ENCODE peak calls at places on chromosomes 1 and 21, in six cellular contexts. S is IMR-90, A is stomach, Y is right atrium auricular region, B is fibroblast of mammary gland, N is fibroblast of pulmonary artery. I is an unnamed sample.

GRCh38 chr21:17560377-17560776 is 47.5 kb downstream of the CXADR start:
- DNase-seq in A (no peak), N (no peak), Y (no peak), S (peak), B (no peak), I (no peak)

GRCh38 chr21:41923641-41924342 is 30.0 kb downstream of the C2CD2 start:
- DNase-seq in S (peak), N (peak), Y (no peak), B (peak), A (no peak), I (peak)

GRCh38 chr1:229029644-229030235 is 241.2 kb upstream of the RAB4A start:
- DNase-seq in B (peak), A (no peak), Y (no peak), N (no peak), S (no peak), I (no peak)

GRCh38 chr1:27166351-27166802 is 11.5 kb upstream of the SLC9A1 start:
- DNase-seq in A (no peak), B (no peak), S (peak), N (no peak), Y (no peak), I (peak)

GRCh38 chr1:3250624-3251023 is 181.6 kb downstream of the PRDM16 start:
- DNase-seq in N (no peak), A (no peak), S (no peak), Y (no peak), B (no peak), I (no peak)

GRCh38 chr21:32382108-32382601 is 10.7 kb downstream of the URB1 start:
- DNase-seq in N (peak), A (no peak), B (peak), Y (no peak), S (peak), I (peak)

GRCh38 chr1:156488566-156489165 is 11.9 kb downstream of the MEF2D start:
- DNase-seq in S (no peak), Y (no peak), B (no peak), N (no peak), A (no peak), I (no peak)

GRCh38 chr1:19006000-19006399 is 49.5 kb upstream of the IFFO2 start:
- DNase-seq in Y (no peak), N (no peak), A (no peak), B (no peak), S (no peak), I (no peak)

GRCh38 chr1:16073490-16074104 is at the start of gene FAM131C:
- DNase-seq in N (no peak), S (no peak), A (peak), Y (no peak), B (no peak), I (no peak)

GRCh38 chr1:2045468-2046224 is 4.6 kb upstream of the PRKCZ start:
- DNase-seq in A (no peak), S (peak), B (peak), Y (no peak), N (peak), I (peak)

GRCh38 chr1:160722726-160723125 is 11.1 kb upstream of the CD48 start:
- DNase-seq in A (no peak), N (no peak), S (no peak), B (no peak), Y (no peak), I (no peak)

GRCh38 chr1:157193219-157193618 is 55.0 kb upstream of the ETV3 start:
- DNase-seq in B (no peak), A (no peak), N (no peak), S (no peak), Y (no peak), I (no peak)

GRCh38 chr1:187947359-187947758 is 1118.6 kb downstream of the PLA2G4A start:
- DNase-seq in N (no peak), Y (no peak), S (no peak), A (no peak), B (no peak), I (no peak)

GRCh38 chr1:41568204-41568603 is 83.7 kb upstream of the EDN2 start:
- DNase-seq in B (no peak), N (no peak), A (no peak), S (no peak), Y (no peak), I (no peak)

GRCh38 chr1:55612988-55613387 is 397.8 kb upstream of the USP24 start:
- DNase-seq in N (no peak), S (no peak), A (no peak), B (no peak), Y (no peak), I (no peak)

GRCh38 chr1:247409869-247410544 is 6.0 kb upstream of the NLRP3 start:
- DNase-seq in B (no peak), S (no peak), A (no peak), N (no peak), Y (no peak), I (no peak)

GRCh38 chr1:24294228-24294672 is 24.9 kb upstream of the GRHL3 start:
- DNase-seq in A (no peak), Y (peak), S (peak), B (peak), N (peak), I (peak)

GRCh38 chr1:12130466-12131130 is 36.2 kb upstream of the TNFRSF1B start:
- DNase-seq in Y (no peak), B (no peak), S (no peak), N (no peak), A (no peak), I (no peak)

GRCh38 chr1:79264285-79264684 is 257.8 kb upstream of the ADGRL4 start:
- DNase-seq in Y (no peak), B (no peak), A (no peak), N (no peak), S (no peak), I (no peak)

GRCh38 chr1:25661043-25661807 is 44.6 kb downstream of the MAN1C1 start:
- DNase-seq in N (peak), A (peak), B (no peak), Y (no peak), S (peak), I (peak)

GRCh38 chr1:35298464-35298863 is 30.0 kb downstream of the ZMYM4 start:
- DNase-seq in B (peak), Y (no peak), S (peak), N (peak), A (peak), I (peak)

GRCh38 chr1:39105841-39106765 is 80.0 kb downstream of the NDUFS5 start:
- DNase-seq in B (peak), N (peak), S (no peak), Y (no peak), A (peak), I (peak)

GRCh38 chr21:35475006-35475405 is 425.9 kb upstream of the RUNX1 start:
- DNase-seq in N (peak), S (peak), Y (no peak), B (peak), A (no peak), I (peak)

GRCh38 chr1:91851130-91852010 is 34.6 kb downstream of the TGFBR3 start:
- DNase-seq in B (peak), N (peak), Y (peak), S (peak), A (peak), I (peak)

GRCh38 chr1:210376836-210377377 is 48.2 kb downstream of the HHAT start:
- DNase-seq in B (peak), N (no peak), Y (no peak), S (peak), A (no peak), I (no peak)

GRCh38 chr21:45552696-45553391 is 10.6 kb upstream of the SLC19A1 start:
- DNase-seq in S (no peak), A (no peak), Y (no peak), B (no peak), N (no peak), I (no peak)

GRCh38 chr1:35691080-35691479 is 27.6 kb downstream of the C1orf216 start:
- DNase-seq in Y (no peak), N (no peak), B (no peak), A (no peak), S (no peak), I (no peak)

GRCh38 chr1:40665335-40666171 is at the start of gene RIMS3:
- DNase-seq in A (peak), Y (peak), B (peak), S (peak), N (peak), I (peak)

DNA sequence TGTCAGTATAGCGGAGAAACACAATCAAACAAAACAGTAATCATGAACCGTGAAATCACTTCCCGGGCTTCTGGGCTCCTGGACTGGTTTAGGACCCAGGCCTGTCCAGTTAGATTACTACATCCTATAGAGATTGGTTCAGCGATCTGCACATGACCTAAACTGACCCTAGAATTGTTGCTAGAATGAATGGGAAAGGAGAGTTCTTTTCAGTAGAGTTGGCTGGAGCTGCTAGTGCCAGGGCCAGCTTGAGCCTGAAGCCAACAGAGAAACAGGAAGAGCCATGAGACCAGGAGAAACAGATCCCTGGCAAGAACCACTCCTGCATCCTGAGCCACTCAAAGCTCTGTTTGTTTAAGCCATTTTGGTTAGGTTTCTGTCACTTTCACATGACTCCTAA is 474.3 kb upstream of the C1orf87 start:
- DNase-seq in N (no peak), B (no peak), Y (no peak), S (no peak), A (peak), I (peak)
- H3K4me3 ChIP-seq in N (no peak), B (no peak), Y (no peak), S (no peak), A (no peak), I (no peak)

DNA sequence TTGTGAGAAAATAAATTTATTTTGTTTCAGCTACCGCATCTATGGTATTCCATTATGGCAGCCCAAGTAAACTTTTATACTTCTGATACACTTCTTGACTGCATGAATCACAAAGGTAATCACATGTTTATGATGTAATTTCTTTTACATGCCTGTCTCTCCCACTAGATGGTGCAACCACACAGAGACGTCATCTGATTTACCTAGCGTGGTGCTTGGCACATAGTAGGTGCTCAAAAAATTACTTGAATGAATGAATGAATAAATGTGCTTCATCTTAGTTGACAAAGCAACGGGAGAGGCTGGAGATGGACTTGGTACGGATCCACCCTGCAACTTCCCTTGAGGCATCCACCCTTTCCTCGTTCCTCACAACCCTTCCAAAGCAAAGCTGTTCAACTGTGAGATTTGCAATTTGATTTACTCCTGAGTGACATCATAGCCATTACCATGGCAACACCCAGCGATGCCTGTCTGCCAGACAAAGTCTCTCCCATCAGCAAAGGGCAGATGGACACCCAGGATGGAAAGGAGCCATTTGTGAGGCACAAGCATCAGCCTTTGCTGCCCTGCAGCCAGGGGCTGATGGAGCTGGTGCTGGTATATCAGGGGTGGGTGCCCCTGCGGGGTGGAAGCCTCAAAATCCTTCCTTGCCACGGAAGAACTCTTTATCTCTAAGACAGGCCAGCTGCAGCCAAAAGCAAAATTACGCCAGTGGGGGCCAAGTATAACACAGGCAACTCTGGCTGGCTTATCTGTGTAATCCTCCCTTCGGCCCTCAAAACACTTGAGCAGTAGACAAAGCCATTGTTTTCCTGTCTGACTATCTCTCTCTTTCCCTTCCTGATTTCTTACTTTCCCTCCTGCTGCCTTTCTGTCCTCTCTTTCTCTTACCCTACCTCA is 18.9 kb upstream of the VWA5B1 start:
- DNase-seq in S (no peak), A (no peak), Y (no peak), B (peak), N (peak), I (peak)
- TF ChIP-seq CTCF in S (no peak), A (no peak), Y (peak), B (no peak), N (no peak), I (no peak)

GRCh38 chr1:31787786-31788137 is 23.6 kb upstream of the ADGRB2 start:
- DNase-seq in A (no peak), N (no peak), Y (no peak), S (no peak), B (no peak), I (no peak)
- H3K4me3 ChIP-seq in A (peak), N (peak), Y (no peak), S (no peak), B (peak), I (no peak)

GRCh38 chr21:40841524-40842196 is 5.3 kb downstream of the DSCAM start:
- DNase-seq in Y (no peak), S (no peak), A (peak), N (no peak), B (no peak), I (no peak)
- TF ChIP-seq CTCF in Y (peak), S (peak), A (peak), N (no peak), B (no peak), I (no peak)

DNA sequence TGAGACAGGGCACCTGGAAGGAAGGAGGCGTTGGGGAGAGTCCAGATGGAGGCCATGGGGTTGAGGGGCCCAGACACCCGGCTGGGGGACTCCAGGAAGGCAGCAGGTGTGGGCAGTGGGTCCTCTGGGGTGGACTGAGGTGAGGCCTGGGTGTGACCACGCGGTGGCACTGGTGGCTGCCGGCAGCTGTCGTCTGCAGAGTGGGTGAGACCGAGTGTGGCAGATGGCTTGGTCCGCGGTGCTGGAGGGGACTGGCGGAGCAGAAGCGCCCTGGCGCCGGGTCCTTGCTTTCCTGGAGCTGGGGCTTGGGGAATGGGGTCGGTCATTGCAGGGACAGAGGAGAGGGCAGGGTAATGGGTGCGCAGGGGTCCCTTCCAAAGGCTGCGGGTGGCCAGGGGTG is 12.5 kb downstream of the AGRN start:
- DNase-seq in A (peak), B (no peak), N (no peak), S (no peak), Y (no peak), I (no peak)
- H3K4me3 ChIP-seq in A (peak), B (no peak), N (no peak), S (no peak), Y (peak), I (no peak)

GRCh38 chr1:32107742-32108661 is at the start of gene KPNA6:
- DNase-seq in A (peak), B (peak), Y (peak), N (peak), S (peak), I (peak)
- TF ChIP-seq CTCF in A (no peak), B (no peak), Y (no peak), N (no peak), S (no peak), I (no peak)

GRCh38 chr1:226984521-226985238 is 44.6 kb downstream of the COQ8A start:
- DNase-seq in N (no peak), A (no peak), B (no peak), S (no peak), Y (no peak), I (no peak)

GRCh38 chr1:226982451-226983177 is 42.5 kb downstream of the COQ8A start:
- DNase-seq in B (no peak), Y (no peak), S (no peak), N (no peak), A (no peak), I (no peak)

GRCh38 chr1:226985239-226985838 is 45.2 kb downstream of the COQ8A start:
- DNase-seq in B (no peak), Y (no peak), S (no peak), N (no peak), A (no peak), I (no peak)

GRCh38 chr1:226983247-226983997 is 43.3 kb downstream of the COQ8A start:
- DNase-seq in A (no peak), S (no peak), N (no peak), B (no peak), Y (no peak), I (no peak)

GRCh38 chr1:226983998-226984364 is 43.9 kb downstream of the COQ8A start:
- DNase-seq in B (no peak), Y (no peak), S (no peak), N (no peak), A (no peak), I (no peak)
- H3K4me3 ChIP-seq in B (no peak), Y (no peak), S (no peak), N (no peak), A (no peak), I (no peak)

DNA sequence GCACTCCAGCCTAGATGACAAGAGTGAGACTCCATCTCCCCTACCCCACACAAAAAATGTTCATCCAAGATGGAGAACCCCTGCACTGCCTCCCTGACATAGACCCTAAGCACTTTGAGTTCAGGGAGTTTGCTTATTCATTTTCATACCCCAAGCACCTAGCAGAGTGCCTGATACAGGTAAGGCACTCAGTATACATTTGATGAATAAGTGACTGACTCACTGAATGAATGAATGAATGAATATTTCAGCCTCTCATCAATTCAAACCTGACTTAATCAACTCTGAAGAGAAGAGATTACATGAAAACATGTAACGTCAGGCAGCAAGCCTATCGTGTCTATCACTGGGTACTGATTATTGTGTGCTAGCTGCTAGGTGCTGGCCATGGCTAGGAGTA is 121.3 kb upstream of the GADD45A start:
- DNase-seq in N (no peak), B (no peak), A (no peak), Y (no peak), S (no peak), I (no peak)
- TF ChIP-seq CTCF in N (no peak), B (no peak), A (no peak), Y (no peak), S (no peak), I (no peak)

I was measured in cardiac fibroblast.